ENCODE peak calls at places on chromosomes 3 and 15, in nine cellular contexts. J is naive thymus-derived CD4-positive, alpha-beta T cell; P is GF-D8; N is HFFc6; L is activated naive CD8-positive, alpha-beta T cell treated with anti-CD3 and anti-CD28 coated beads, Interleukin-2, amount 50 U/mL, for 24 hours; H is tibial artery; F is germinal center; U is activated T-helper 9 cell treated with anti-CD3 and anti-CD28 coated beads, Interleukin-2, amount 50 U/mL, for 16 hours; Y is RCC 7860. O is an unnamed sample.

GRCh38 chr3:47113669-47114365 is 50.1 kb downstream of the SETD2 start:
- DNase-seq in H (no peak), P (no peak), F (peak), L (no peak), U (no peak), J (no peak), Y (peak), N (peak), O (peak)

GRCh38 chr15:68830141-68830540 is 9.4 kb upstream of the ANP32A start:
- DNase-seq in Y (no peak), J (no peak), H (no peak), F (no peak), P (no peak), U (no peak), L (no peak), N (no peak), O (no peak)

GRCh38 chr3:86949850-86950249 is 41.1 kb downstream of the VGLL3 start:
- DNase-seq in N (no peak), J (no peak), F (no peak), Y (no peak), H (no peak), P (no peak), L (no peak), U (no peak), O (no peak)

GRCh38 chr15:70741107-70741511 is 22.2 kb downstream of the UACA start:
- DNase-seq in P (no peak), N (peak), F (no peak), U (no peak), Y (no peak), J (no peak), H (peak), L (no peak), O (peak)

GRCh38 chr3:146160233-146160963 is 586 bp downstream of the PLOD2 start:
- DNase-seq in Y (peak), U (no peak), N (peak), F (peak), P (no peak), H (peak), L (peak), J (peak), O (peak)

GRCh38 chr3:49500408-49501257 is 30.6 kb downstream of the DAG1 start:
- DNase-seq in L (no peak), J (no peak), F (no peak), Y (peak), H (peak), U (no peak), P (peak), N (peak), O (peak)

GRCh38 chr3:124599779-124600693 is 130.2 kb upstream of the UMPS start:
- DNase-seq in P (no peak), L (no peak), F (no peak), N (peak), U (no peak), Y (peak), J (no peak), H (no peak), O (no peak)

GRCh38 chr3:141949394-141949793 is 73.0 kb downstream of the ATP1B3 start:
- DNase-seq in J (no peak), H (no peak), Y (no peak), U (no peak), P (no peak), L (no peak), N (no peak), F (no peak), O (no peak)

GRCh38 chr3:9211155-9211950 is 38.1 kb downstream of the SRGAP3 start:
- DNase-seq in F (no peak), N (peak), L (no peak), P (no peak), H (no peak), U (no peak), Y (no peak), J (no peak), O (peak)

O was measured in GM04504.